ENCODE peak calls at places on chromosomes 11 and 22, in eight cellular contexts. J is NB4; C is HCEC 1CT; K is posterior vena cava; E is activated T-helper 2 cell treated with anti-CD3 and anti-CD28 coated beads, Interferon-gamma antibody, Interleukin-2, Interleukin-4, amounts not matched to agents 10 μg/mL and 5 μg/mL and 100 μg/mL, durations not matched to agents 14 hours and 24 hours and 36 hours; M is naive B cell; I is GM23248; W is T-cell. D is an unnamed sample.

GRCh38 chr11:117824571-117825537 is at the start of gene FXYD2:
- DNase-seq in J (no peak), I (no peak), K (peak; percentile 86), E (no peak), W (no peak), C (no peak), M (no peak), D (peak; percentile 51)

GRCh38 chr11:12822623-12823022 is 148.4 kb downstream of the TEAD1 start:
- DNase-seq in I (no peak), C (no peak), M (no peak), K (no peak), W (no peak), J (no peak), E (no peak), D (no peak)

GRCh38 chr11:36425593-36426206 is 84.4 kb downstream of the TRAF6 start:
- DNase-seq in I (no peak), J (no peak), W (no peak), C (no peak), M (no peak), K (no peak), E (no peak), D (peak; percentile 57)

GRCh38 chr22:28909375-28909774 is 26.0 kb downstream of the ZNRF3 start:
- DNase-seq in K (no peak), W (no peak), I (no peak), C (no peak), E (no peak), M (no peak), J (no peak), D (peak; percentile 22)

GRCh38 chr11:17388609-17389204 is at the start of gene KCNJ11:
- DNase-seq in J (no peak), C (no peak), E (no peak), K (peak; percentile 84), M (no peak), W (no peak), I (no peak), D (no peak)

GRCh38 chr22:29209624-29209929 is 3.9 kb downstream of the EMID1 start:
- DNase-seq in E (no peak), C (no peak), J (no peak), I (no peak), K (no peak), W (no peak), M (no peak), D (no peak)

GRCh38 chr11:134350381-134350780 is 18.6 kb downstream of the GLB1L2 start:
- DNase-seq in E (no peak), M (no peak), W (no peak), I (no peak), K (no peak), C (no peak), J (no peak), D (no peak)

GRCh38 chr11:10703544-10703943 is 10.0 kb upstream of the IRAG1 start:
- DNase-seq in K (no peak), I (no peak), J (no peak), M (no peak), W (no peak), C (no peak), E (no peak), D (no peak)

GRCh38 chr11:112697371-112697770 is 263.8 kb upstream of the NCAM1 start:
- DNase-seq in K (no peak), C (no peak), I (no peak), J (no peak), E (no peak), M (no peak), W (no peak), D (no peak)

GRCh38 chr11:115724709-115725108 is 220.5 kb upstream of the CADM1 start:
- DNase-seq in I (peak; percentile 5), K (no peak), M (no peak), J (no peak), W (no peak), C (no peak), E (no peak), D (no peak)

GRCh38 chr11:114200351-114200750 is 95.8 kb upstream of the NNMT start:
- DNase-seq in K (no peak), J (no peak), I (no peak), C (peak; percentile 21), M (no peak), W (no peak), E (no peak), D (peak; percentile 63)

GRCh38 chr11:47123094-47123493 is 53.6 kb downstream of the ARFGAP2 start:
- DNase-seq in C (no peak), E (no peak), K (no peak), I (no peak), W (no peak), J (no peak), M (no peak), D (no peak)

GRCh38 chr11:224424-224823 is 11.7 kb downstream of the SIRT3 start:
- DNase-seq in J (no peak), C (no peak), E (no peak), K (no peak), I (no peak), W (no peak), M (no peak), D (no peak)

GRCh38 chr11:14312736-14313438 is 46.1 kb downstream of the RRAS2 start:
- DNase-seq in M (no peak), K (no peak), W (no peak), J (no peak), I (peak; percentile 26), C (peak; percentile 73), E (no peak), D (peak; percentile 27)

GRCh38 chr11:126194121-126194543 is 17.3 kb downstream of the RPUSD4 start:
- DNase-seq in C (peak; percentile 47), I (peak; percentile 72), M (no peak), W (peak; percentile 24), K (no peak), J (peak; percentile 63), E (no peak), D (peak; percentile 58)

GRCh38 chr22:33299245-33299956 is 241.2 kb upstream of the SYN3 start:
- DNase-seq in C (no peak), E (no peak), J (peak; percentile 28), K (peak; percentile 72), I (no peak), W (no peak), M (peak; percentile 83), D (no peak)

GRCh38 chr11:17076517-17077239 is 789 bp downstream of the RPS13 start:
- DNase-seq in K (no peak), W (no peak), C (no peak), M (no peak), E (no peak), J (peak; percentile 32), I (peak; percentile 48), D (peak; percentile 27)

GRCh38 chr11:34599406-34599901 is 21.4 kb upstream of the EHF start:
- DNase-seq in I (peak; percentile 81), K (no peak), C (peak; percentile 97), J (no peak), E (no peak), W (no peak), M (no peak), D (peak; percentile 82)

GRCh38 chr11:44383246-44383645 is 73.3 kb upstream of the ALX4 start:
- DNase-seq in C (no peak), E (no peak), W (no peak), I (no peak), K (peak; percentile 25), M (no peak), J (no peak), D (no peak)

GRCh38 chr11:101620026-101620425 is 36.2 kb upstream of the TRPC6 start:
- DNase-seq in W (no peak), I (no peak), J (no peak), C (no peak), K (no peak), M (no peak), E (no peak), D (no peak)

GRCh38 chr11:2574043-2574552 is 125.7 kb downstream of the KCNQ1OT1 start:
- DNase-seq in E (no peak), C (no peak), I (no peak), J (no peak), M (no peak), K (peak; percentile 76), W (no peak), D (no peak)

GRCh38 chr11:112588252-112588668 is 327.6 kb upstream of the PLET1 start:
- DNase-seq in K (peak; percentile 85), E (peak; percentile 11), W (peak; percentile 17), J (peak; percentile 77), I (peak; percentile 89), M (peak; percentile 15), C (peak; percentile 83), D (peak; percentile 87)

GRCh38 chr22:45966320-45966891 is 10.6 kb downstream of the WNT7B start:
- DNase-seq in I (no peak), W (no peak), J (peak; percentile 54), C (no peak), E (no peak), K (no peak), M (no peak), D (no peak)

GRCh38 chr11:7413961-7414728 is 71.2 kb upstream of the OLFML1 start:
- DNase-seq in J (no peak), I (no peak), W (no peak), K (no peak), E (no peak), C (no peak), M (no peak), D (no peak)

GRCh38 chr11:104005234-104005855 is 31.1 kb upstream of the DDI1 start:
- DNase-seq in W (no peak), E (no peak), C (peak; percentile 18), M (no peak), K (no peak), J (no peak), I (peak; percentile 43), D (peak; percentile 37)

GRCh38 chr11:87473174-87473573 is 435.4 kb downstream of the TMEM135 start:
- DNase-seq in E (no peak), I (peak; percentile 93), J (no peak), M (no peak), K (no peak), W (no peak), C (peak; percentile 82), D (peak; percentile 76)

GRCh38 chr11:101003468-101003867 is 126.1 kb downstream of the PGR start:
- DNase-seq in M (no peak), W (no peak), I (no peak), J (peak; percentile 2), K (no peak), E (no peak), C (peak; percentile 18), D (no peak)

GRCh38 chr22:30196867-30197336 is 49.7 kb downstream of the LIF start:
- DNase-seq in W (no peak), E (no peak), M (no peak), C (no peak), K (no peak), J (no peak), I (no peak), D (no peak)

GRCh38 chr11:7457211-7457610 is 28.1 kb upstream of the OLFML1 start:
- DNase-seq in K (no peak), W (no peak), E (no peak), M (no peak), C (no peak), I (peak; percentile 82), J (no peak), D (peak; percentile 60)

GRCh38 chr11:69966583-69966835 is 111.6 kb upstream of the ANO1 start:
- DNase-seq in I (no peak), K (no peak), C (no peak), W (no peak), M (no peak), J (no peak), E (no peak), D (no peak)

GRCh38 chr22:37752189-37753061 is 55.3 kb upstream of the GCAT start:
- DNase-seq in I (peak; percentile 95), W (no peak), C (peak; percentile 98), J (no peak), K (peak; percentile 97), E (no peak), M (no peak), D (peak; percentile 98)